ENCODE peak calls at places on chromosome 13, in eight cellular contexts. One of them, this sample, is unnamed.

GRCh38 chr13:82597737-82598136 is 1284.5 kb downstream of the SLITRK1 start:
- DNase-seq in stimulated activated CD8-positive, alpha-beta memory T cell treated with anti-CD3 and anti-CD28 coated beads, Interleukin-7, amount 100 ng/mL, for 4 hours: no peak
- DNase-seq in smooth muscle cell of the brain vasculature: no peak
- DNase-seq in hypothalamus: no peak
- DNase-seq in EL: no peak
- DNase-seq in psoas muscle: no peak
- DNase-seq in pancreas: no peak
- DNase-seq in activated naive CD4-positive, alpha-beta T cell: no peak
- DNase-seq in this sample: peak

GRCh38 chr13:59771272-59771671 is 392.5 kb downstream of the DIAPH3 start:
- DNase-seq in stimulated activated CD8-positive, alpha-beta memory T cell treated with anti-CD3 and anti-CD28 coated beads, Interleukin-7, amount 100 ng/mL, for 4 hours: no peak
- DNase-seq in smooth muscle cell of the brain vasculature: no peak
- DNase-seq in hypothalamus: no peak
- DNase-seq in EL: peak
- DNase-seq in psoas muscle: no peak
- DNase-seq in pancreas: no peak
- DNase-seq in activated naive CD4-positive, alpha-beta T cell: no peak
- DNase-seq in this sample: no peak

GRCh38 chr13:79799049-79799448 is 318.1 kb downstream of the NDFIP2 start:
- DNase-seq in stimulated activated CD8-positive, alpha-beta memory T cell treated with anti-CD3 and anti-CD28 coated beads, Interleukin-7, amount 100 ng/mL, for 4 hours: no peak
- DNase-seq in smooth muscle cell of the brain vasculature: no peak
- DNase-seq in hypothalamus: no peak
- DNase-seq in EL: no peak
- DNase-seq in psoas muscle: no peak
- DNase-seq in pancreas: no peak
- DNase-seq in activated naive CD4-positive, alpha-beta T cell: no peak
- DNase-seq in this sample: no peak

GRCh38 chr13:36712785-36713184 is 39.0 kb downstream of the SERTM1 start:
- DNase-seq in stimulated activated CD8-positive, alpha-beta memory T cell treated with anti-CD3 and anti-CD28 coated beads, Interleukin-7, amount 100 ng/mL, for 4 hours: no peak
- DNase-seq in smooth muscle cell of the brain vasculature: no peak
- DNase-seq in hypothalamus: no peak
- DNase-seq in EL: peak
- DNase-seq in psoas muscle: no peak
- DNase-seq in pancreas: no peak
- DNase-seq in activated naive CD4-positive, alpha-beta T cell: no peak
- DNase-seq in this sample: no peak

GRCh38 chr13:66501187-66501586 is 728.9 kb downstream of the PCDH9 start:
- DNase-seq in stimulated activated CD8-positive, alpha-beta memory T cell treated with anti-CD3 and anti-CD28 coated beads, Interleukin-7, amount 100 ng/mL, for 4 hours: no peak
- DNase-seq in smooth muscle cell of the brain vasculature: no peak
- DNase-seq in hypothalamus: no peak
- DNase-seq in EL: peak
- DNase-seq in psoas muscle: no peak
- DNase-seq in pancreas: no peak
- DNase-seq in activated naive CD4-positive, alpha-beta T cell: no peak
- DNase-seq in this sample: no peak

GRCh38 chr13:24381539-24382265 is 72.3 kb downstream of the C1QTNF9 start:
- DNase-seq in stimulated activated CD8-positive, alpha-beta memory T cell treated with anti-CD3 and anti-CD28 coated beads, Interleukin-7, amount 100 ng/mL, for 4 hours: no peak
- DNase-seq in smooth muscle cell of the brain vasculature: no peak
- DNase-seq in hypothalamus: no peak
- DNase-seq in EL: peak
- DNase-seq in psoas muscle: peak
- DNase-seq in pancreas: no peak
- DNase-seq in activated naive CD4-positive, alpha-beta T cell: no peak
- DNase-seq in this sample: no peak

GRCh38 chr13:49711218-49711863 is 20.1 kb upstream of the EBPL start:
- DNase-seq in stimulated activated CD8-positive, alpha-beta memory T cell treated with anti-CD3 and anti-CD28 coated beads, Interleukin-7, amount 100 ng/mL, for 4 hours: no peak
- DNase-seq in smooth muscle cell of the brain vasculature: no peak
- DNase-seq in hypothalamus: no peak
- DNase-seq in EL: peak
- DNase-seq in psoas muscle: no peak
- DNase-seq in pancreas: no peak
- DNase-seq in activated naive CD4-positive, alpha-beta T cell: no peak
- DNase-seq in this sample: no peak

GRCh38 chr13:27868639-27869435 is 51.0 kb upstream of the PDX1 start:
- DNase-seq in stimulated activated CD8-positive, alpha-beta memory T cell treated with anti-CD3 and anti-CD28 coated beads, Interleukin-7, amount 100 ng/mL, for 4 hours: no peak
- DNase-seq in smooth muscle cell of the brain vasculature: no peak
- DNase-seq in hypothalamus: no peak
- DNase-seq in EL: peak
- DNase-seq in psoas muscle: no peak
- DNase-seq in pancreas: no peak
- DNase-seq in activated naive CD4-positive, alpha-beta T cell: no peak
- DNase-seq in this sample: no peak

GRCh38 chr13:25375727-25376358 is 4.1 kb downstream of the ATP8A2 start:
- DNase-seq in stimulated activated CD8-positive, alpha-beta memory T cell treated with anti-CD3 and anti-CD28 coated beads, Interleukin-7, amount 100 ng/mL, for 4 hours: peak
- DNase-seq in smooth muscle cell of the brain vasculature: peak
- DNase-seq in hypothalamus: no peak
- DNase-seq in EL: peak
- DNase-seq in psoas muscle: no peak
- DNase-seq in pancreas: no peak
- DNase-seq in activated naive CD4-positive, alpha-beta T cell: no peak
- DNase-seq in this sample: no peak

GRCh38 chr13:53601181-53601580 is 572.6 kb downstream of the OLFM4 start:
- DNase-seq in stimulated activated CD8-positive, alpha-beta memory T cell treated with anti-CD3 and anti-CD28 coated beads, Interleukin-7, amount 100 ng/mL, for 4 hours: no peak
- DNase-seq in smooth muscle cell of the brain vasculature: no peak
- DNase-seq in hypothalamus: no peak
- DNase-seq in EL: no peak
- DNase-seq in psoas muscle: no peak
- DNase-seq in pancreas: no peak
- DNase-seq in activated naive CD4-positive, alpha-beta T cell: no peak
- DNase-seq in this sample: no peak

GRCh38 chr13:28659611-28659970 is 661 bp downstream of the POMP start:
- DNase-seq in stimulated activated CD8-positive, alpha-beta memory T cell treated with anti-CD3 and anti-CD28 coated beads, Interleukin-7, amount 100 ng/mL, for 4 hours: no peak
- DNase-seq in smooth muscle cell of the brain vasculature: no peak
- DNase-seq in hypothalamus: no peak
- DNase-seq in EL: peak
- DNase-seq in psoas muscle: no peak
- DNase-seq in pancreas: no peak
- DNase-seq in activated naive CD4-positive, alpha-beta T cell: no peak
- DNase-seq in this sample: no peak

GRCh38 chr13:27712421-27712820 is 79.9 kb upstream of the GSX1 start:
- DNase-seq in stimulated activated CD8-positive, alpha-beta memory T cell treated with anti-CD3 and anti-CD28 coated beads, Interleukin-7, amount 100 ng/mL, for 4 hours: no peak
- DNase-seq in smooth muscle cell of the brain vasculature: no peak
- DNase-seq in hypothalamus: no peak
- DNase-seq in EL: no peak
- DNase-seq in psoas muscle: no peak
- DNase-seq in pancreas: no peak
- DNase-seq in activated naive CD4-positive, alpha-beta T cell: no peak
- DNase-seq in this sample: peak

GRCh38 chr13:107864543-107865460 is 350.5 kb downstream of the LIG4 start:
- DNase-seq in stimulated activated CD8-positive, alpha-beta memory T cell treated with anti-CD3 and anti-CD28 coated beads, Interleukin-7, amount 100 ng/mL, for 4 hours: no peak
- DNase-seq in smooth muscle cell of the brain vasculature: peak
- DNase-seq in hypothalamus: no peak
- DNase-seq in EL: no peak
- DNase-seq in psoas muscle: no peak
- DNase-seq in pancreas: no peak
- DNase-seq in activated naive CD4-positive, alpha-beta T cell: no peak
- DNase-seq in this sample: no peak

GRCh38 chr13:80928241-80928640 is 587.3 kb upstream of the SPRY2 start:
- DNase-seq in stimulated activated CD8-positive, alpha-beta memory T cell treated with anti-CD3 and anti-CD28 coated beads, Interleukin-7, amount 100 ng/mL, for 4 hours: no peak
- DNase-seq in smooth muscle cell of the brain vasculature: no peak
- DNase-seq in hypothalamus: no peak
- DNase-seq in EL: no peak
- DNase-seq in psoas muscle: no peak
- DNase-seq in pancreas: no peak
- DNase-seq in activated naive CD4-positive, alpha-beta T cell: no peak
- DNase-seq in this sample: no peak

This sample was measured in upper lobe of left lung.